ENCODE peak calls at places on chromosomes 13 and 19, in nine cellular contexts. R is effector memory CD4-positive, alpha-beta T cell; V is heart right ventricle; K is heart left ventricle; M is naive thymus-derived CD4-positive, alpha-beta T cell; H is thoracic aorta; T is fibroblast of lung; P is mucosa of descending colon; X is transverse colon. B is an unnamed sample.

GRCh38 chr13:106525865-106526264 is 9.6 kb downstream of the EFNB2 start:
- DNase-seq in R (no peak), V (no peak), K (no peak), M (no peak), H (no peak), T (no peak), P (no peak), X (no peak), B (no peak)

GRCh38 chr13:50518791-50519201 is 324.7 kb downstream of the DLEU7 start:
- DNase-seq in R (no peak), V (no peak), K (no peak), M (no peak), H (no peak), T (peak; percentile 47), P (no peak), X (no peak), B (no peak)

GRCh38 chr13:79631260-79631659 is 150.3 kb downstream of the NDFIP2 start:
- DNase-seq in R (no peak), V (no peak), K (no peak), M (no peak), H (no peak), T (peak; percentile 75), P (no peak), X (no peak), B (no peak)

GRCh38 chr13:109281823-109282239 is 504.6 kb downstream of the IRS2 start:
- DNase-seq in R (no peak), V (no peak), K (peak; percentile 30), M (no peak), H (no peak), T (peak; percentile 21), P (no peak), X (no peak), B (peak; percentile 60)

GRCh38 chr13:35838356-35838755 is 292.8 kb downstream of the DCLK1 start:
- DNase-seq in R (no peak), V (no peak), K (no peak), M (no peak), H (no peak), T (peak; percentile 96), P (no peak), X (no peak), B (no peak)

GRCh38 chr13:79311456-79311855 is 94.6 kb downstream of the RBM26 start:
- DNase-seq in R (no peak), V (no peak), K (no peak), M (no peak), H (no peak), T (no peak), P (no peak), X (no peak), B (no peak)

GRCh38 chr13:112849500-112849899 is 119.5 kb upstream of the MCF2L start:
- DNase-seq in R (no peak), V (no peak), K (no peak), M (no peak), H (no peak), T (peak; percentile 23), P (no peak), X (no peak), B (no peak)

GRCh38 chr19:4866595-4867424 is 657 bp downstream of the PLIN3 start:
- DNase-seq in R (peak; percentile 33), V (peak; percentile 63), K (peak; percentile 64), M (peak; percentile 22), H (no peak), T (peak; percentile 48), P (peak; percentile 86), X (peak; percentile 68), B (peak; percentile 64)

GRCh38 chr19:57841364-57841763 is 8.3 kb upstream of the ZNF587 start:
- DNase-seq in R (no peak), V (no peak), K (no peak), M (no peak), H (no peak), T (no peak), P (no peak), X (no peak), B (no peak)

GRCh38 chr13:110336681-110337080 is 29.6 kb downstream of the COL4A2 start:
- DNase-seq in R (no peak), V (no peak), K (no peak), M (no peak), H (no peak), T (no peak), P (no peak), X (no peak), B (no peak)

GRCh38 chr19:54889566-54889965 is 15.5 kb downstream of the FCAR start:
- DNase-seq in R (no peak), V (no peak), K (no peak), M (no peak), H (no peak), T (no peak), P (no peak), X (no peak), B (no peak)

GRCh38 chr13:48401480-48401879 is 11.4 kb downstream of the LPAR6 start:
- DNase-seq in R (no peak), V (no peak), K (no peak), M (no peak), H (no peak), T (no peak), P (no peak), X (no peak), B (no peak)

GRCh38 chr13:48397744-48398143 is 15.2 kb downstream of the LPAR6 start:
- DNase-seq in R (no peak), V (no peak), K (no peak), M (no peak), H (no peak), T (no peak), P (no peak), X (no peak), B (no peak)

GRCh38 chr13:48400090-48400694 is 12.7 kb downstream of the LPAR6 start:
- DNase-seq in R (no peak), V (no peak), K (no peak), M (no peak), H (no peak), T (peak; percentile 13), P (no peak), X (no peak), B (no peak)

GRCh38 chr13:48400820-48401219 is 12.1 kb downstream of the LPAR6 start:
- DNase-seq in R (no peak), V (no peak), K (no peak), M (no peak), H (no peak), T (peak; percentile 79), P (no peak), X (no peak), B (no peak)

DNA sequence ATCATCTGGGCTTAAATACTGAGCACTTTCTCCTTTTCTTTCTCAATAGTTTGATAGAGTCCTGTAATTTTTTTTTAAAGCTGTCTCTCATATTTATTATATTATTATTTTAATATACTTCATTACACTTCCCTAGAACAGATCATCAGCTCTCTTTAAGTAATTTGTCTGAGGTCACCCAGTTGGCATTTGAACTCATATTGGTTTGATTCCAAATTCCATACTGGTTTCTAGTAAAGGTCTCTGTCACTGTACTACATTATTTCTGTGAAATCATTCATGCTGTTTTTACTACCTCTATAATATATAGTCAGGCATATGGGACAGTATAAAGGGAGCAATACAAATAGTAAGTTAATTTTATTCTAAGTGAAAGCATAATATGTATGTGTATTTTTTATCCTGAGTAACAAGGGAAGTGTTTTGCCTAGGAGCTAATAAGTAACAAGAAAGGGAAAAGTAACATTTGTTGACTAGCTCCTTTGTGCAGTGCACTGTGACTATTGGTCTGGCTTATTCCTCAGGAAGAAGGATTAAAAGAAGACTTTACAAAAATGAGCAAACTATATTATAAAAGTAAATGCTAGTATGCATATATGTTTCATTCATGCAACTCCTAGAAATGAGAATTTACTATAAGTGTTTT is 14.3 kb downstream of the LPAR6 start:
- DNase-seq in R (no peak), V (no peak), K (no peak), M (no peak), H (no peak), T (peak; percentile 30), P (no peak), X (no peak), B (no peak)
- H3K36me3 ChIP-seq in R (peaks cover under 1% of the 10 kb centered on the region), V (no peaks in the 10 kb centered on the region), K (no peaks in the 10 kb centered on the region), M (no peaks in the 10 kb centered on the region), H (peaks cover 3% of the 10 kb centered on the region), T (no peaks in the 10 kb centered on the region), P (no peaks in the 10 kb centered on the region), X (no peaks in the 10 kb centered on the region), B (no peaks in the 10 kb centered on the region)

GRCh38 chr19:49091391-49092038 is 6.3 kb downstream of the SNRNP70 start:
- DNase-seq in R (no peak), V (no peak), K (no peak), M (no peak), H (no peak), T (no peak), P (no peak), X (no peak), B (no peak)
- H3K36me3 ChIP-seq in R (peaks cover 66% of the 10 kb centered on the region), V (peaks cover 22% of the 10 kb centered on the region), K (peaks cover 11% of the 10 kb centered on the region), M (peaks cover 18% of the 10 kb centered on the region), H (peaks cover 54% of the 10 kb centered on the region), T (peaks cover 23% of the 10 kb centered on the region), P (no peaks in the 10 kb centered on the region), X (no peaks in the 10 kb centered on the region), B (peaks cover 89% of the 10 kb centered on the region)

DNA sequence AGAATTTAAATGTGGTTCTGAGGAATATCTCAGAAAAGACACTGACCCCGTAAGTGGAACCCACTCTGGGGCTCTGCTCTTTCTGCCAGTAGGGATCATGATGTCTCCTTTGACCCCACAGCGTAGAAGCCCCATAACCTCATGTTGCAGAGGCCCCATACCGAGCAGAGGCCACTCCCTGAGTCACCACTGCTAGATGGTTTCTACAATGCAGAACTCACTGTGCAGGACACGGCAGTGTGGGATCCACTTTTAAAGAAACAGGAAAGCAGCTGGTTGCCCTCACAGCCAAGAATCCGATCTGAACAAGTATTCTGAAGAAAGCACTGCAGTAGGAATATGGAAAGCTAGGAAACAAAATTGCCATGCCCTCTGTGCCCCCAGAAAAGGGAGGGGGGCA is 4.2 kb downstream of the SLC7A1 start:
- DNase-seq in R (no peak), V (no peak), K (no peak), M (no peak), H (no peak), T (peak; percentile 55), P (no peak), X (no peak), B (no peak)
- H3K36me3 ChIP-seq in R (no peaks in the 10 kb centered on the region), V (no peaks in the 10 kb centered on the region), K (no peaks in the 10 kb centered on the region), M (no peaks in the 10 kb centered on the region), H (no peaks in the 10 kb centered on the region), T (no peaks in the 10 kb centered on the region), P (no peaks in the 10 kb centered on the region), X (no peaks in the 10 kb centered on the region), B (no peaks in the 10 kb centered on the region)

GRCh38 chr19:51589511-51589910 is 18.4 kb downstream of the ZNF175 start:
- DNase-seq in R (no peak), V (no peak), K (no peak), M (no peak), H (no peak), T (no peak), P (no peak), X (no peak), B (no peak)

GRCh38 chr19:51587264-51588191 is 16.4 kb downstream of the ZNF175 start:
- DNase-seq in R (no peak), V (no peak), K (no peak), M (no peak), H (no peak), T (no peak), P (no peak), X (no peak), B (no peak)

GRCh38 chr19:51590441-51590840 is 19.4 kb downstream of the ZNF175 start:
- DNase-seq in R (no peak), V (no peak), K (no peak), M (no peak), H (no peak), T (no peak), P (no peak), X (no peak), B (no peak)

GRCh38 chr19:51586103-51586728 is 15.1 kb downstream of the ZNF175 start:
- DNase-seq in R (no peak), V (no peak), K (no peak), M (no peak), H (no peak), T (no peak), P (no peak), X (no peak), B (no peak)

GRCh38 chr19:51586799-51587198 is 15.7 kb downstream of the ZNF175 start:
- DNase-seq in R (no peak), V (no peak), K (no peak), M (no peak), H (no peak), T (no peak), P (no peak), X (no peak), B (no peak)
- H3K36me3 ChIP-seq in R (peaks cover 33% of the 10 kb centered on the region), V (peaks cover 55% of the 10 kb centered on the region), K (peaks cover 28% of the 10 kb centered on the region), M (peaks cover 10% of the 10 kb centered on the region), H (peaks cover 45% of the 10 kb centered on the region), T (peaks cover 10% of the 10 kb centered on the region), P (peaks cover 13% of the 10 kb centered on the region), X (no peaks in the 10 kb centered on the region), B (peaks cover 68% of the 10 kb centered on the region)